ENCODE peak calls at places on chromosomes 2 and 18, in four cellular contexts. One of them, this sample, is unnamed.

GRCh38 chr2:25342372-25343186 is 854 bp upstream of the DNMT3A start:
- DNase-seq in CD8-positive, alpha-beta T cell: peak
- DNase-seq in IMR-90: peak
- DNase-seq in mammary epithelial cell: peak
- DNase-seq in this sample: peak

GRCh38 chr18:21703241-21703820 is 1.2 kb downstream of the ABHD3 start:
- DNase-seq in CD8-positive, alpha-beta T cell: no peak
- DNase-seq in IMR-90: peak
- DNase-seq in mammary epithelial cell: peak
- DNase-seq in this sample: no peak

GRCh38 chr2:197613509-197613987 is 61.8 kb downstream of the RFTN2 start:
- DNase-seq in CD8-positive, alpha-beta T cell: no peak
- DNase-seq in IMR-90: peak
- DNase-seq in mammary epithelial cell: no peak
- DNase-seq in this sample: peak

GRCh38 chr2:38160517-38160916 is 84.6 kb upstream of the CYP1B1 start:
- DNase-seq in CD8-positive, alpha-beta T cell: no peak
- DNase-seq in IMR-90: no peak
- DNase-seq in mammary epithelial cell: no peak
- DNase-seq in this sample: no peak

GRCh38 chr2:100856732-100857131 is 36.8 kb downstream of the NPAS2 start:
- DNase-seq in CD8-positive, alpha-beta T cell: no peak
- DNase-seq in IMR-90: no peak
- DNase-seq in mammary epithelial cell: no peak
- DNase-seq in this sample: no peak

GRCh38 chr2:45170191-45170975 is 161.1 kb upstream of the SIX2 start:
- DNase-seq in CD8-positive, alpha-beta T cell: peak
- DNase-seq in IMR-90: no peak
- DNase-seq in mammary epithelial cell: no peak
- DNase-seq in this sample: no peak

GRCh38 chr2:162092656-162093556 is 18.9 kb upstream of the DPP4 start:
- DNase-seq in CD8-positive, alpha-beta T cell: no peak
- DNase-seq in IMR-90: peak
- DNase-seq in mammary epithelial cell: peak
- DNase-seq in this sample: peak

GRCh38 chr18:46343456-46343855 is 239.3 kb downstream of the HAUS1 start:
- DNase-seq in CD8-positive, alpha-beta T cell: no peak
- DNase-seq in IMR-90: no peak
- DNase-seq in mammary epithelial cell: no peak
- DNase-seq in this sample: no peak

GRCh38 chr18:56148373-56148772 is 490.0 kb downstream of the TXNL1 start:
- DNase-seq in CD8-positive, alpha-beta T cell: no peak
- DNase-seq in IMR-90: peak
- DNase-seq in mammary epithelial cell: peak
- DNase-seq in this sample: peak

GRCh38 chr2:237315881-237316225 is 98.1 kb downstream of the COL6A3 start:
- DNase-seq in CD8-positive, alpha-beta T cell: no peak
- DNase-seq in IMR-90: peak
- DNase-seq in mammary epithelial cell: no peak
- DNase-seq in this sample: no peak

GRCh38 chr2:100218552-100218951 is 76.2 kb upstream of the AFF3 start:
- DNase-seq in CD8-positive, alpha-beta T cell: no peak
- DNase-seq in IMR-90: no peak
- DNase-seq in mammary epithelial cell: no peak
- DNase-seq in this sample: no peak

GRCh38 chr2:230925443-230925878 is 419 bp upstream of the GPR55 start:
- DNase-seq in CD8-positive, alpha-beta T cell: no peak
- DNase-seq in IMR-90: no peak
- DNase-seq in mammary epithelial cell: peak
- DNase-seq in this sample: no peak

GRCh38 chr18:3920832-3921231 is 470.9 kb downstream of the TGIF1 start:
- DNase-seq in CD8-positive, alpha-beta T cell: no peak
- DNase-seq in IMR-90: peak
- DNase-seq in mammary epithelial cell: no peak
- DNase-seq in this sample: no peak

GRCh38 chr2:229270551-229271410 is at the start of gene PID1:
- DNase-seq in CD8-positive, alpha-beta T cell: no peak
- DNase-seq in IMR-90: peak
- DNase-seq in mammary epithelial cell: peak
- DNase-seq in this sample: peak

GRCh38 chr18:32259553-32259952 is 69.7 kb downstream of the MEP1B start:
- DNase-seq in CD8-positive, alpha-beta T cell: no peak
- DNase-seq in IMR-90: no peak
- DNase-seq in mammary epithelial cell: no peak
- DNase-seq in this sample: no peak

GRCh38 chr2:237859533-237860272 is at the start of gene RAMP1:
- DNase-seq in CD8-positive, alpha-beta T cell: no peak
- DNase-seq in IMR-90: peak
- DNase-seq in mammary epithelial cell: no peak
- DNase-seq in this sample: no peak

GRCh38 chr18:3709166-3709565 is 259.2 kb downstream of the TGIF1 start:
- DNase-seq in CD8-positive, alpha-beta T cell: no peak
- DNase-seq in IMR-90: no peak
- DNase-seq in mammary epithelial cell: peak
- DNase-seq in this sample: no peak

GRCh38 chr2:237752761-237753165 is 45.8 kb upstream of the RBM44 start:
- DNase-seq in CD8-positive, alpha-beta T cell: no peak
- DNase-seq in IMR-90: no peak
- DNase-seq in mammary epithelial cell: no peak
- DNase-seq in this sample: no peak

GRCh38 chr2:20034821-20035220 is 16.6 kb downstream of the LAPTM4A start:
- DNase-seq in CD8-positive, alpha-beta T cell: no peak
- DNase-seq in IMR-90: no peak
- DNase-seq in mammary epithelial cell: no peak
- DNase-seq in this sample: no peak

GRCh38 chr2:124561486-124561885 is 536.4 kb downstream of the CNTNAP5 start:
- DNase-seq in CD8-positive, alpha-beta T cell: no peak
- DNase-seq in IMR-90: no peak
- DNase-seq in mammary epithelial cell: no peak
- DNase-seq in this sample: no peak

GRCh38 chr2:124560592-124561112 is 535.6 kb downstream of the CNTNAP5 start:
- DNase-seq in CD8-positive, alpha-beta T cell: no peak
- DNase-seq in IMR-90: no peak
- DNase-seq in mammary epithelial cell: no peak
- DNase-seq in this sample: no peak

GRCh38 chr2:124559236-124559635 is 534.1 kb downstream of the CNTNAP5 start:
- DNase-seq in CD8-positive, alpha-beta T cell: no peak
- DNase-seq in IMR-90: no peak
- DNase-seq in mammary epithelial cell: no peak
- DNase-seq in this sample: no peak

GRCh38 chr2:124566518-124566970 is 541.5 kb downstream of the CNTNAP5 start:
- DNase-seq in CD8-positive, alpha-beta T cell: no peak
- DNase-seq in IMR-90: no peak
- DNase-seq in mammary epithelial cell: no peak
- DNase-seq in this sample: no peak

GRCh38 chr2:124563415-124563814 is 538.3 kb downstream of the CNTNAP5 start:
- DNase-seq in CD8-positive, alpha-beta T cell: no peak
- DNase-seq in IMR-90: no peak
- DNase-seq in mammary epithelial cell: no peak
- DNase-seq in this sample: no peak
- TF ChIP-seq CTCF in CD8-positive, alpha-beta T cell: no peak
- TF ChIP-seq CTCF in IMR-90: no peak
- TF ChIP-seq CTCF in mammary epithelial cell: no peak
- TF ChIP-seq CTCF in this sample: no peak

GRCh38 chr18:37997695-37998094 is 432.1 kb upstream of the CELF4 start:
- DNase-seq in CD8-positive, alpha-beta T cell: no peak
- DNase-seq in IMR-90: no peak
- DNase-seq in mammary epithelial cell: no peak
- DNase-seq in this sample: no peak
- H3K4me3 ChIP-seq in CD8-positive, alpha-beta T cell: no peak
- H3K4me3 ChIP-seq in IMR-90: no peak
- H3K4me3 ChIP-seq in mammary epithelial cell: no peak
- H3K4me3 ChIP-seq in this sample: no peak

GRCh38 chr2:88190808-88191721 is 20.9 kb downstream of the THNSL2 start:
- DNase-seq in CD8-positive, alpha-beta T cell: no peak
- DNase-seq in IMR-90: peak
- DNase-seq in mammary epithelial cell: peak
- DNase-seq in this sample: peak
- TF ChIP-seq CTCF in CD8-positive, alpha-beta T cell: peak
- TF ChIP-seq CTCF in IMR-90: peak
- TF ChIP-seq CTCF in mammary epithelial cell: peak
- TF ChIP-seq CTCF in this sample: peak

DNA sequence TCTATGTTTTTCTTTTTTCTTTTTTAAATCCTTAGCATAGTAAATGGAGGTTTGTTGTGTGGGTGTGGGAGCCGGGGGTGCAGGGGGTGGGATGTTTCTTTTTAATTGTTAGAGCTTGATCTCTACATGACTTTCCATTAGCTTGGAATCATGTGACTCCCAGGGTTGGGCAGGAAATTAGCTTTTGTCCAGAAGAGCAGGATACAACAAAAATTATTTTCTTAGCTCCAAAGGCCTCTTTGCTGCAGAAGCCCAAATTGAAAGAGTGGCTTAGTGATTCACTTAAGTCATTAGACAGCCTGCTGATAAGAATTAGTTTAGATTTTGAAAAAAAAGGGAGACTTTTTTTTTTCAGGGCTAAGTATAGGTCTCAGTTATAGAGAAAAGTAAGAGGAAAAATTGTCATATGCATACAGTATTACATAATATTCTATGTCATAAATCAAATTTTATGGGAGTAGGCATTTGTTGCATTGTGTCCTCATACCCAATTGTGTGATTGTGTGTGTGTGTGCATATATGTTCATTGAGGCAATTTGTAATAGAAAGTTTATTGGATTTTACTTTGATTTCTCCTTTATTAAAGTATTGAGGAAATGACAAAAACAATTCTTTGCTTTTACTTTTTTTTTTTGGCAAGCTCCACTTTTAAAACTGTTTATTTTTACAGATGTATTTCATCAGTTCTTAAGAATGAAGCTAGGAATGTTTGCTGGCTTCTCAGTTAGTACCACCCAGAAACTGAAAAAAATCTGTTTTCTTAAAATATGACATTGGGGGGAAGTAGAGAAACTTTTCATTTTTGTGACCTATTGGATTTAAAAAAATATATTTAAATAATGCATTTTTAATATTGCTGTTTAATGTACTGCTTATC is 47.4 kb downstream of the TSPYL6 start:
- DNase-seq in CD8-positive, alpha-beta T cell: no peak
- DNase-seq in IMR-90: peak
- DNase-seq in mammary epithelial cell: no peak
- DNase-seq in this sample: peak
- H3K4me3 ChIP-seq in CD8-positive, alpha-beta T cell: no peak
- H3K4me3 ChIP-seq in IMR-90: no peak
- H3K4me3 ChIP-seq in mammary epithelial cell: no peak
- H3K4me3 ChIP-seq in this sample: no peak

GRCh38 chr2:136117391-136117841 is 533 bp downstream of the CXCR4 start:
- DNase-seq in CD8-positive, alpha-beta T cell: peak
- DNase-seq in IMR-90: peak
- DNase-seq in mammary epithelial cell: peak
- DNase-seq in this sample: peak
- TF ChIP-seq CTCF in CD8-positive, alpha-beta T cell: no peak
- TF ChIP-seq CTCF in IMR-90: no peak
- TF ChIP-seq CTCF in mammary epithelial cell: no peak
- TF ChIP-seq CTCF in this sample: no peak

GRCh38 chr18:10525563-10526210 is at the start of gene NAPG:
- DNase-seq in CD8-positive, alpha-beta T cell: peak
- DNase-seq in IMR-90: peak
- DNase-seq in mammary epithelial cell: peak
- DNase-seq in this sample: peak

GRCh38 chr18:10524507-10525425 is 1.1 kb upstream of the NAPG start:
- DNase-seq in CD8-positive, alpha-beta T cell: no peak
- DNase-seq in IMR-90: peak
- DNase-seq in mammary epithelial cell: peak
- DNase-seq in this sample: peak

GRCh38 chr18:10528439-10528838 is 2.6 kb downstream of the NAPG start:
- DNase-seq in CD8-positive, alpha-beta T cell: no peak
- DNase-seq in IMR-90: no peak
- DNase-seq in mammary epithelial cell: no peak
- DNase-seq in this sample: no peak

GRCh38 chr18:10523544-10523943 is 2.3 kb upstream of the NAPG start:
- DNase-seq in CD8-positive, alpha-beta T cell: no peak
- DNase-seq in IMR-90: no peak
- DNase-seq in mammary epithelial cell: no peak
- DNase-seq in this sample: no peak

DNA sequence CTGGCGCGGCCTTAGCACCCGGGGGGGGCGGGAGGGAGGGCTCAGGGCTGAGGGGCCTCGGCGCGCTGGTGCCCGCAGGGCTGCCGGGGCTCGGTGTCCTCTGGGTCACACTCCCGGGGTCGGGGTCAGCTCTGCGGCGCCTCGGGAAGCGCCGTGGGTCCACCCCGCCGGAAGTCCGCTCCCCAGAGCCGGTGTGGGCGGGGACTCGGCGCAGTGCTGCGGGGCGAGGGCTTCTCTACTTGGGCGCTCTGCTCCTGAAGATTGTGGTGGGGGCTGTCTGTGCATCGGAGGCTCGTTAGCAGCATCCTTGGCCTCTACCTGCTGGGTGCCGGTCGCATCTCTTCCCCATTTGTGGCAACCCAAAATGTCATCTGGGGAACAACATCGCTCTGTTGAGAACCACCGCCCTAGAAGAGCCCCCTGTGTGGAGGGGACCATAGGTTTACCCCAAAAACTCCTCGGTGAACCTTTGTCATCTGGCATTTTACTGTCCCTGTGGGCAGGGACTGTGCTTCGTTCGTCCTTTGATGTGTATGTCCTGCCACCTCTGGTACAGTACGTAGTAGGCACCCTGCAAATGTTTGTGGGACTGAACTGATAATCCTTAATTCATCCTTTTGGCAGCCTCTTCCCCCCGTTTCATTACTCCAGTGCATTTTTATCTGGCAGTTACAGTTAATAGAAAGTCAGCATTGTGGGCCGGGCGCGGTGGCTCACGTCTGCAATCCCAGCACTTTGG is 553 bp downstream of the NAPG start:
- DNase-seq in CD8-positive, alpha-beta T cell: peak
- DNase-seq in IMR-90: peak
- DNase-seq in mammary epithelial cell: peak
- DNase-seq in this sample: peak
- H3K4me3 ChIP-seq in CD8-positive, alpha-beta T cell: peak
- H3K4me3 ChIP-seq in IMR-90: peak
- H3K4me3 ChIP-seq in mammary epithelial cell: peak
- H3K4me3 ChIP-seq in this sample: peak

DNA sequence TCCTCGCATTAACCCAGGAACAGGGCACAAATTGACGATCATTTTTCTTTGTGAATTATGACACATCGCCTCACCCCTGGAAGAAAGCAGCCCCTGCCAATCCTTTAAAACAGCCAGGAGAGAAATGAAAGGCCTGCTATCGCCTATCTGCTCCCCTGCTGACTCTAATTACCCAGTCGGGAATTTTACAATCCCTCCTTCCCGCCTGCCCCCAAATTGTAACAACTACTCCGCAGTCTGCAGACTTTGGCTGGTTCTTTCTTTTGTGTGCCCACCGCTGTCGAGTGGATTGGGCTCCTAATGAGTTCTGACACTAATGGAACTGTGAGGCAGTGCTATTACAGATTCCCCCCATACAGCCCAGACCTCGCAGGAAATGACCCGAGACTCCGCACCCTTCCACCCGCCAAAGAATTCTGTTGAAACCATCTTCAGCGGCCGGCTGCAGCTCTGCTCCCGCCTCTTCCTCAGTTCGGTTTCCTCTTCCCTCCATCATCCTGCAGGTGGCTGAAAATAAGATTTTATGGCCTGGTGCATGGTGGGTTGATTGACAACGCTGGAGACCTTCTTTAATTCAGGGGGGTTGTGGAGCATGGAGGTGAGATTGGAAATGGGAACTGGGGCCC is 281.1 kb upstream of the PARD3B start:
- DNase-seq in CD8-positive, alpha-beta T cell: no peak
- DNase-seq in IMR-90: no peak
- DNase-seq in mammary epithelial cell: no peak
- DNase-seq in this sample: no peak
- TF ChIP-seq CTCF in CD8-positive, alpha-beta T cell: no peak
- TF ChIP-seq CTCF in IMR-90: no peak
- TF ChIP-seq CTCF in mammary epithelial cell: no peak
- TF ChIP-seq CTCF in this sample: no peak